ENCODE peak calls at places on chromosome 5, in five cellular contexts. R is AG20443; Q is stimulated activated CD4-positive, alpha-beta T cell treated with anti-CD3 and anti-CD28 coated beads, Interleukin-1b, Interleukin-23, amount 100 ng/mL, for 1 hour; U is activated CD4-positive, CD25-positive, alpha-beta regulatory T cell; P is NCI-H1930. I is an unnamed sample.

GRCh38 chr5:151075698-151076331 is 5.0 kb downstream of the TNIP1 start:
- DNase-seq in R (peak), Q (no peak), U (no peak), P (no peak), I (no peak)

GRCh38 chr5:96209829-96210228 is 223.2 kb downstream of the PCSK1 start:
- DNase-seq in R (no peak), Q (no peak), U (no peak), P (no peak), I (peak)

GRCh38 chr5:83009408-83009807 is 67.8 kb downstream of the TMEM167A start:
- DNase-seq in R (no peak), Q (no peak), U (no peak), P (no peak), I (no peak)

GRCh38 chr5:80152778-80153177 is 103.1 kb downstream of the SERINC5 start:
- DNase-seq in R (no peak), Q (no peak), U (no peak), P (no peak), I (no peak)

GRCh38 chr5:42965934-42966333 is 74.2 kb downstream of the ANXA2R start:
- DNase-seq in R (no peak), Q (no peak), U (no peak), P (no peak), I (no peak)

GRCh38 chr5:11903614-11904269 is 504 bp downstream of the CTNND2 start:
- DNase-seq in R (peak), Q (no peak), U (no peak), P (peak), I (no peak)

GRCh38 chr5:76771705-76772405 is 47.0 kb upstream of the F2RL1 start:
- DNase-seq in R (no peak), Q (no peak), U (no peak), P (no peak), I (no peak)

GRCh38 chr5:73392775-73393174 is 55.8 kb downstream of the FOXD1 start:
- DNase-seq in R (no peak), Q (no peak), U (no peak), P (no peak), I (no peak)

GRCh38 chr5:62190931-62191330 is 115.1 kb upstream of the KIF2A start:
- DNase-seq in R (no peak), Q (no peak), U (no peak), P (no peak), I (no peak)

GRCh38 chr5:60779431-60779830 is 64.6 kb downstream of the ELOVL7 start:
- DNase-seq in R (no peak), Q (no peak), U (no peak), P (no peak), I (no peak)

GRCh38 chr5:168728812-168729211 is 149.6 kb upstream of the PANK3 start:
- DNase-seq in R (no peak), Q (no peak), U (no peak), P (no peak), I (no peak)

GRCh38 chr5:137899493-137899892 is 10.2 kb downstream of the PKD2L2 start:
- DNase-seq in R (no peak), Q (no peak), U (no peak), P (no peak), I (no peak)

GRCh38 chr5:37804401-37804800 is 35.4 kb downstream of the GDNF start:
- DNase-seq in R (no peak), Q (no peak), U (no peak), P (no peak), I (no peak)

GRCh38 chr5:72109625-72110024 is 2.4 kb downstream of the MAP1B start:
- DNase-seq in R (no peak), Q (no peak), U (no peak), P (peak), I (no peak)

GRCh38 chr5:65919773-65920172 is 6.6 kb upstream of the ERBIN start:
- DNase-seq in R (peak), Q (no peak), U (no peak), P (no peak), I (no peak)

GRCh38 chr5:963673-964531 is 44.7 kb upstream of the NKD2 start:
- DNase-seq in R (peak), Q (no peak), U (no peak), P (no peak), I (peak)

GRCh38 chr5:124923131-124923530 is 176.7 kb upstream of the ZNF608 start:
- DNase-seq in R (no peak), Q (no peak), U (no peak), P (peak), I (no peak)

GRCh38 chr5:104977530-104977929 is 1414.9 kb upstream of the NUDT12 start:
- DNase-seq in R (no peak), Q (no peak), U (no peak), P (no peak), I (no peak)

GRCh38 chr5:148995791-148996190 is 67.1 kb downstream of the SH3TC2 start:
- DNase-seq in R (no peak), Q (no peak), U (no peak), P (no peak), I (no peak)

GRCh38 chr5:164289526-164289925 is 784.1 kb downstream of the MAT2B start:
- DNase-seq in R (no peak), Q (no peak), U (no peak), P (no peak), I (no peak)

GRCh38 chr5:124452389-124452788 is 294.1 kb downstream of the ZNF608 start:
- DNase-seq in R (no peak), Q (no peak), U (no peak), P (no peak), I (no peak)

GRCh38 chr5:138960145-138960692 is 85.1 kb upstream of the LRRTM2 start:
- DNase-seq in R (no peak), Q (no peak), U (no peak), P (no peak), I (no peak)

GRCh38 chr5:30856242-30856641 is 337.2 kb upstream of the CDH6 start:
- DNase-seq in R (no peak), Q (no peak), U (no peak), P (no peak), I (no peak)

GRCh38 chr5:96247097-96247675 is 185.9 kb downstream of the PCSK1 start:
- DNase-seq in R (peak), Q (no peak), U (no peak), P (no peak), I (peak)

GRCh38 chr5:144886668-144887067 is 716.0 kb downstream of the KCTD16 start:
- DNase-seq in R (no peak), Q (no peak), U (no peak), P (no peak), I (no peak)

GRCh38 chr5:5066276-5067186 is 73.6 kb upstream of the ADAMTS16 start:
- DNase-seq in R (no peak), Q (no peak), U (no peak), P (no peak), I (no peak)

GRCh38 chr5:54895816-54896341 is 89.5 kb downstream of the ESM1 start:
- DNase-seq in R (peak), Q (no peak), U (no peak), P (no peak), I (no peak)

GRCh38 chr5:135693371-135693955 is 114.7 kb upstream of the CXCL14 start:
- DNase-seq in R (no peak), Q (no peak), U (no peak), P (no peak), I (no peak)

GRCh38 chr5:143955140-143955539 is 143.2 kb downstream of the HMHB1 start:
- DNase-seq in R (peak), Q (no peak), U (no peak), P (no peak), I (peak)

GRCh38 chr5:147455321-147455720 is 54.5 kb downstream of the DPYSL3 start:
- DNase-seq in R (peak), Q (no peak), U (no peak), P (no peak), I (peak)

GRCh38 chr5:123611407-123611709 is 99.4 kb downstream of the CSNK1G3 start:
- DNase-seq in R (no peak), Q (no peak), U (no peak), P (no peak), I (no peak)

GRCh38 chr5:74131256-74131655 is 505.3 kb downstream of the ARHGEF28 start:
- DNase-seq in R (no peak), Q (no peak), U (no peak), P (no peak), I (no peak)

GRCh38 chr5:111238826-111239225 is 14.6 kb downstream of the CAMK4 start:
- DNase-seq in R (no peak), Q (no peak), U (no peak), P (no peak), I (no peak)

GRCh38 chr5:170273968-170274710 is 23.4 kb downstream of the LCP2 start:
- DNase-seq in R (no peak), Q (no peak), U (no peak), P (no peak), I (no peak)

GRCh38 chr5:155883966-155884555 is 442.9 kb upstream of the SGCD start:
- DNase-seq in R (peak), Q (no peak), U (no peak), P (no peak), I (no peak)

GRCh38 chr5:142360607-142361120 is 35.8 kb upstream of the SPRY4 start:
- DNase-seq in R (no peak), Q (no peak), U (no peak), P (no peak), I (peak)

I was measured in GM04503.